ENCODE peak calls at places on chromosomes 12 and 14, in seven cellular contexts. F is HCT116; G is cardiac muscle cell; O is GM23248; E is fibroblast of lung; D is CD4-positive, alpha-beta memory T cell; H is suprapubic skin. B is an unnamed sample.

GRCh38 chr12:2076196-2076570 is 23.4 kb downstream of the CACNA1C start:
- DNase-seq in F (no peak), G (peak; percentile 76), O (peak; percentile 41), E (no peak), D (no peak), H (no peak), B (no peak)

GRCh38 chr12:107539196-107539939 is 146.2 kb upstream of the PWP1 start:
- DNase-seq in F (no peak), G (no peak), O (no peak), E (no peak), D (no peak), H (no peak), B (no peak)

GRCh38 chr14:25833341-25834121 is 764.3 kb downstream of the NOVA1 start:
- DNase-seq in F (no peak), G (peak; percentile 16), O (peak; percentile 56), E (peak; percentile 13), D (no peak), H (no peak), B (no peak)

GRCh38 chr12:69392146-69392928 is 32.8 kb downstream of the YEATS4 start:
- DNase-seq in F (no peak), G (no peak), O (peak; percentile 55), E (peak; percentile 48), D (no peak), H (no peak), B (no peak)

GRCh38 chr14:51782412-51782811 is 78.0 kb upstream of the GNG2 start:
- DNase-seq in F (no peak), G (no peak), O (peak; percentile 8), E (no peak), D (no peak), H (no peak), B (no peak)

GRCh38 chr12:109927622-109928021 is 27.5 kb downstream of the TCHP start:
- DNase-seq in F (peak; percentile 28), G (peak; percentile 56), O (peak; percentile 76), E (peak; percentile 22), D (peak; percentile 30), H (peak; percentile 80), B (no peak)

GRCh38 chr12:66132408-66132807 is 1.9 kb upstream of the LLPH start:
- DNase-seq in F (peak; percentile 52), G (peak; percentile 65), O (peak; percentile 89), E (peak; percentile 89), D (no peak), H (no peak), B (no peak)

GRCh38 chr14:68815288-68816182 is 22.7 kb upstream of the ZFP36L1 start:
- DNase-seq in F (no peak), G (no peak), O (peak; percentile 23), E (no peak), D (peak; percentile 45), H (peak; percentile 77), B (no peak)

GRCh38 chr14:53355581-53356112 is 202.5 kb upstream of the DDHD1 start:
- DNase-seq in F (peak; percentile 39), G (peak; percentile 44), O (peak; percentile 65), E (peak; percentile 91), D (no peak), H (no peak), B (no peak)

GRCh38 chr12:79083181-79083580 is 218.6 kb downstream of the SYT1 start:
- DNase-seq in F (no peak), G (peak; percentile 2), O (no peak), E (peak; percentile 27), D (no peak), H (no peak), B (no peak)

GRCh38 chr14:75141967-75142366 is 15.1 kb upstream of the NEK9 start:
- DNase-seq in F (no peak), G (peak; percentile 70), O (peak; percentile 54), E (peak; percentile 36), D (peak; percentile 37), H (no peak), B (no peak)

GRCh38 chr14:58650857-58651256 is 13.1 kb downstream of the DACT1 start:
- DNase-seq in F (no peak), G (no peak), O (no peak), E (no peak), D (no peak), H (no peak), B (no peak)

GRCh38 chr12:79658221-79658620 is 32.5 kb downstream of the PAWR start:
- DNase-seq in F (no peak), G (peak; percentile 30), O (peak; percentile 65), E (peak; percentile 60), D (no peak), H (no peak), B (no peak)

DNA sequence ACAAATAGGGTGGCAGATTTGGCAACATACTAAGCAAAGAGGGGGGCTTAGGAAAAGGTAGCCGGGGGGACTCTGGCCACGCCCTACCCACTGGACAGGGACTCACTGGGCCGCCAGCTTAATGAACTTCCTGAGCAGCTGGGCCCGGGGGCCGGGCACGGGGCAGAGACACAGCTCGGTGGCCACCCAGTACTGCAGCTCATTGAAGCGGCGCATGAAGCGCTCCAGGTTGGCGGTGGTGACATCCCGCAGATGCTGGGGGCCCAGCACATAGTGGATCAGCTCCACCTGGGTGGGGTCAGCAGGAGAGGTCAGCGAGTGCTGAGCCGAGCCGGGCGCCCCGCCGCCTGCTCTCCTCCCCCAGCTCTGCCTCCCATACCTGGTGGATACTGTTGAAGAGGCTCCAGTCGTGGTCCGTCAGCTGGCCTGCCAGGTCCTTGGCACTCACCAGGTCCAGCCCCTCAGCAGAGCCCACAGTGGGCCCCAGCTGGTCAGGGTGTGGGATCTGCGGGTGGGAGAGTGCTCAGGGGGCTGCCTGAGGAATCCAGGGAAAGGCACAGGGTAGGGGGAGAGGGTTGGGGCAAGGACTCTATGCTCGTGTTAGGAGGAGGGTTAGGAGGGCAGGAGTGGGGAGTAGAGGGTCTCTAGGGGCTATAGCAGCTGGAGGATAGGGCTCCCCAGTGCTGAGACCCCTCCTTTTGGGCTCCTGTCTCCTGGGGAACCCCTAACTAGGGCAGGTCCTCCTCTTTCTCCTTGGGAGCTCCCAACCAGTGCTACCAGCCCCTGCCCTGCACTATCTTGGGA is 15.4 kb upstream of the ENDOU start:
- DNase-seq in F (no peak), G (no peak), O (no peak), E (no peak), D (no peak), H (no peak), B (no peak)
- H3K27ac ChIP-seq in F (no peak overlapping the region), G (peak overlapping the region; percentile 57), O (no peak overlapping the region), E (no peak overlapping the region), D (no peak overlapping the region), H (peak overlapping the region; percentile 38), B (no peak overlapping the region)

GRCh38 chr12:10234562-10234961 is 21.9 kb downstream of the GABARAPL1 start:
- DNase-seq in F (no peak), G (no peak), O (no peak), E (no peak), D (no peak), H (no peak), B (no peak)
- H3K27ac ChIP-seq in F (no peak overlapping the region), G (no peak overlapping the region), O (no peak overlapping the region), E (no peak overlapping the region), D (no peak overlapping the region), H (no peak overlapping the region), B (no peak overlapping the region)

GRCh38 chr14:64401923-64402322 is 13.8 kb downstream of the MTHFD1 start:
- DNase-seq in F (no peak), G (no peak), O (no peak), E (no peak), D (no peak), H (no peak), B (no peak)

GRCh38 chr14:64409509-64409908 is 21.4 kb downstream of the MTHFD1 start:
- DNase-seq in F (no peak), G (no peak), O (no peak), E (no peak), D (no peak), H (no peak), B (no peak)

GRCh38 chr14:64400829-64401459 is 12.8 kb downstream of the MTHFD1 start:
- DNase-seq in F (no peak), G (peak; percentile 36), O (peak; percentile 12), E (no peak), D (no peak), H (no peak), B (no peak)

GRCh38 chr14:64407329-64407728 is 19.2 kb downstream of the MTHFD1 start:
- DNase-seq in F (no peak), G (no peak), O (no peak), E (no peak), D (no peak), H (no peak), B (no peak)

GRCh38 chr14:64405295-64405694 is 17.1 kb downstream of the MTHFD1 start:
- DNase-seq in F (no peak), G (no peak), O (no peak), E (no peak), D (no peak), H (no peak), B (no peak)
- H3K27ac ChIP-seq in F (no peak overlapping the region), G (no peak overlapping the region), O (no peak overlapping the region), E (no peak overlapping the region), D (no peak overlapping the region), H (no peak overlapping the region), B (no peak overlapping the region)

DNA sequence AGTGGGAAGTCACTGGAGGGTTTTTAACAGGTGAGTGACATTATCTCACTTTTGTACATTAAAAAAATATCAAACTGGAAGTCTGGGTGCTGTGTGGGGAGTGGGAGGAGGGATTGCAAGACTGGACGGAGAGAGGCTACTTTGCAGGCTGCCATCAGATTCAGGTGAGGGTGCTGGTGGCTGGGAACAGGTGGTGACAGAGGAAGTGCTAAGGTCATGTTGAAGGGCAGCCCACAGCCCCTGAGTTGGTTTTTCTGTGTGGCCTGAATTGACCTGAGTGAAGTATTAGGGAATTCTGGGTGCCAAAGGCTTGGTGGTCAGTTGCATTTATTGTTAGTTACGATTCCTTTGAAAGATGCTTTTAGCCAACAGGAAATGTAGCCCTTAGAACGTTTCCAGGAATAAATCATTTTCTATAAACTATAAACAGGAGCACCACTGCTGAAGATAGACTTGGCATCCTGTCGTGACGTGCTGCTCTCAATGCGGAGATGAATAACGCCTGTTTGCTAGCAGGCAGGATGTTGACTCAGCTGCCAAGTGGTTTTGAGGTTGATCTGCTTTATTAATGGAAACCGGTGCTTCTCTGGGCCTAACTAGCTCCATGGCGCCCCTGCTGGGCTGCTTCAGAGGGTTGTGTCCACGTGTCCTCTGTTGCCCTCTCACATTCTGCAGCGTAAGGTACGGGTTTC is 707.5 kb upstream of the TMEM132C start:
- DNase-seq in F (no peak), G (peak; percentile 44), O (peak; percentile 97), E (peak; percentile 99), D (peak; percentile 0), H (no peak), B (no peak)
- H3K27ac ChIP-seq in F (no peak overlapping the region), G (no peak overlapping the region), O (peak overlapping the region; percentile 45), E (peak overlapping the region; percentile 83), D (no peak overlapping the region), H (no peak overlapping the region), B (no peak overlapping the region)